ENCODE peak calls at places on chromosome 9, in four cellular contexts. V is Panc1, F is HepG2, Z is K562. D is an unnamed sample.

GRCh38 chr9:16459421-16460148 is 410.9 kb downstream of the BNC2 start:
- DNase-seq in F (no peak), Z (no peak), V (no peak), D (no peak)

GRCh38 chr9:96603305-96604004 is 16.2 kb downstream of the CDC14B start:
- DNase-seq in F (no peak), Z (no peak), V (no peak), D (no peak)

GRCh38 chr9:530681-531080 is 310.8 kb upstream of the DMRT1 start:
- DNase-seq in V (no peak), Z (no peak), F (no peak), D (peak)

GRCh38 chr9:37676411-37676830 is 25.7 kb downstream of the FRMPD1 start:
- DNase-seq in F (no peak), Z (no peak), V (no peak), D (no peak)

GRCh38 chr9:106350777-106351176 is 512.2 kb upstream of the ZNF462 start:
- DNase-seq in Z (no peak), V (no peak), F (no peak), D (no peak)

GRCh38 chr9:12648921-12649320 is 44.3 kb upstream of the TYRP1 start:
- DNase-seq in V (no peak), F (no peak), Z (no peak), D (no peak)

GRCh38 chr9:2809692-2810423 is 34.0 kb downstream of the PUM3 start:
- DNase-seq in F (peak), Z (no peak), V (no peak), D (no peak)

GRCh38 chr9:10566853-10567252 is 45.9 kb downstream of the PTPRD start:
- DNase-seq in V (no peak), F (peak), Z (no peak), D (no peak)

GRCh38 chr9:92341578-92341977 is 15.8 kb downstream of the CENPP start:
- DNase-seq in Z (no peak), V (no peak), F (no peak), D (no peak)

GRCh38 chr9:93183663-93184438 is at the start of gene WNK2:
- DNase-seq in V (no peak), F (no peak), Z (peak), D (no peak)

GRCh38 chr9:15482146-15482545 is 28.6 kb downstream of the PSIP1 start:
- DNase-seq in V (no peak), Z (no peak), F (no peak), D (no peak)

GRCh38 chr9:135507104-135508035 is 6.9 kb downstream of the MRPS2 start:
- DNase-seq in F (no peak), Z (no peak), V (no peak), D (no peak)

GRCh38 chr9:119868694-119869093 is 499.5 kb upstream of the BRINP1 start:
- DNase-seq in F (no peak), V (no peak), Z (no peak), D (no peak)

GRCh38 chr9:125483697-125484096 is 222.1 kb downstream of the GAPVD1 start:
- DNase-seq in V (no peak), F (no peak), Z (no peak), D (no peak)

GRCh38 chr9:95788486-95789110 is 86.9 kb upstream of the ERCC6L2 start:
- DNase-seq in Z (no peak), F (no peak), V (no peak), D (no peak)

GRCh38 chr9:113215142-113215541 is 5.9 kb downstream of the FKBP15 start:
- DNase-seq in V (no peak), Z (no peak), F (peak), D (peak)

GRCh38 chr9:89865981-89866380 is 261.2 kb downstream of the GADD45G start:
- DNase-seq in V (no peak), Z (no peak), F (no peak), D (no peak)

GRCh38 chr9:79623799-79624721 is 52.3 kb downstream of the TLE4 start:
- DNase-seq in Z (peak), F (peak), V (no peak), D (no peak)

GRCh38 chr9:131546336-131547084 is 1.2 kb downstream of the PRRT1B start:
- DNase-seq in Z (peak), F (peak), V (no peak), D (no peak)

GRCh38 chr9:36987409-36987808 is 46.7 kb downstream of the PAX5 start:
- DNase-seq in F (no peak), V (no peak), Z (no peak), D (no peak)

GRCh38 chr9:37719526-37719925 is 34.1 kb upstream of the TRMT10B start:
- DNase-seq in F (no peak), V (no peak), Z (no peak), D (no peak)

GRCh38 chr9:104820336-104820735 is 56.4 kb downstream of the NIPSNAP3B start:
- DNase-seq in F (no peak), Z (peak), V (no peak), D (no peak)

GRCh38 chr9:69582544-69583297 is 89.5 kb downstream of the APBA1 start:
- DNase-seq in F (no peak), V (no peak), Z (no peak), D (no peak)

GRCh38 chr9:133168432-133168831 is 4.7 kb upstream of the GBGT1 start:
- DNase-seq in V (peak), Z (no peak), F (no peak), D (no peak)

GRCh38 chr9:92762781-92763708 is 1.6 kb downstream of the BICD2 start:
- DNase-seq in V (no peak), Z (no peak), F (no peak), D (no peak)

GRCh38 chr9:71608825-71609452 is 159.4 kb downstream of the CEMIP2 start:
- DNase-seq in Z (no peak), F (peak), V (no peak), D (no peak)

GRCh38 chr9:74056023-74056422 is 441.1 kb upstream of the RORB start:
- DNase-seq in F (no peak), Z (no peak), V (no peak), D (no peak)

GRCh38 chr9:82333671-82334070 is 345.1 kb downstream of the SPATA31D1 start:
- DNase-seq in V (no peak), Z (no peak), F (no peak), D (no peak)

GRCh38 chr9:96777539-96777864 is 385 bp downstream of the ZNF510 start:
- DNase-seq in V (no peak), Z (no peak), F (no peak), D (no peak)

GRCh38 chr9:93118863-93119702 is 15.0 kb downstream of the NINJ1 start:
- DNase-seq in F (no peak), Z (no peak), V (no peak), D (no peak)

GRCh38 chr9:15430920-15431844 is 8.5 kb downstream of the SNAPC3 start:
- DNase-seq in F (no peak), Z (no peak), V (no peak), D (no peak)

GRCh38 chr9:112248722-112249121 is 73.6 kb upstream of the SUSD1 start:
- DNase-seq in V (no peak), F (no peak), Z (no peak), D (no peak)

GRCh38 chr9:128393171-128393761 is 22.1 kb downstream of the URM1 start:
- DNase-seq in F (no peak), V (no peak), Z (no peak), D (no peak)
- H3K27ac ChIP-seq in F (no peak), V (no peak), Z (no peak), D (no peak)

DNA sequence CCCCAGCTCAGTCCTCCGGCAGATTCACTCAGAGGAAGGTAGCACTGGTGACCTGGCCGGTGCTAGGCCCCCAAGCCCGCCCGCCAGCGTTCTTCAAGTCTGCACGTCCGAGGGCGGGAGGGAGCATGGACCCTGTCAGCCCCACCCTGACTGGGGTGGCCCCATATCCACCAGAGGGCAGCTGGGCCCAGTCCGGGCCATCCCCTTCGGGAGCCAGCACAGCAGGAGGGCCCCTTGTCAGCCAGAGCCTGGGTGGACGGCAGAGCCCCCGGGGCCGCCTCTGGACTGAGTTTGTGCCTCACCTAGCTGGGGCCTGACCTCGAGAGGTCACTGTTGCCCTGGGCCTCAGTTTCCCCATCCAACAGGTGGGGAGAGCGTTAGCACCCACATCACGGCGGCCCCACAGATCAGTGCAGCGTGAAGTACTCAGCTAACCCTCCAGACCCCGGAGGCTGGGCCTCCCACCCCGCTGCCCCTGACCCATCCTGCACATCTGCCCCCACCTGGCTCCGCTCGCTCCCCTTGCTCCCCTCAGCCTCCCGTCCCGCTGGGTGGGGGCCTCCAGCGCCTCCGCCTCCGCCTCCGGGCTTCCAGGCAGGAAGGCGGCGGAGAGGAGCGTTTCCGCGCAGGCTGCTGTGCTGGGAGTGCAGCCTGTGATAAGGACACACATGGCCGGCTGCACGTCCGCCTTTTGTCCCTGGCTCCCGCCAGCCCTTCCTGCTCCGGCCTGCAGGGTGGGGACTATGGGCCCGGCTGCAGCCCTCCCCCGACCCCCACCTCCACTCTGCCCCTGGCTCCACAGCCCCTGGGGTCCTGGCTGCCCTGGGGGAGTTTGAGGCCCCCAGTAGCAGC is 16.6 kb upstream of the EGFL7 start:
- DNase-seq in F (peak), V (no peak), Z (peak), D (no peak)
- TF ChIP-seq TCF7L2 in F (no peak), V (no peak), Z (no peak), D (no peak)

GRCh38 chr9:34521406-34522045 is 1.3 kb downstream of the ENHO start:
- DNase-seq in Z (no peak), V (no peak), F (no peak), D (no peak)

GRCh38 chr9:34522091-34522887 is 501 bp downstream of the ENHO start:
- DNase-seq in F (no peak), Z (no peak), V (no peak), D (no peak)

GRCh38 chr9:34520505-34521385 is 2.0 kb downstream of the ENHO start:
- DNase-seq in F (no peak), V (no peak), Z (no peak), D (no peak)

GRCh38 chr9:34524349-34524748 is 1.6 kb upstream of the ENHO start:
- DNase-seq in F (no peak), Z (no peak), V (no peak), D (no peak)

DNA sequence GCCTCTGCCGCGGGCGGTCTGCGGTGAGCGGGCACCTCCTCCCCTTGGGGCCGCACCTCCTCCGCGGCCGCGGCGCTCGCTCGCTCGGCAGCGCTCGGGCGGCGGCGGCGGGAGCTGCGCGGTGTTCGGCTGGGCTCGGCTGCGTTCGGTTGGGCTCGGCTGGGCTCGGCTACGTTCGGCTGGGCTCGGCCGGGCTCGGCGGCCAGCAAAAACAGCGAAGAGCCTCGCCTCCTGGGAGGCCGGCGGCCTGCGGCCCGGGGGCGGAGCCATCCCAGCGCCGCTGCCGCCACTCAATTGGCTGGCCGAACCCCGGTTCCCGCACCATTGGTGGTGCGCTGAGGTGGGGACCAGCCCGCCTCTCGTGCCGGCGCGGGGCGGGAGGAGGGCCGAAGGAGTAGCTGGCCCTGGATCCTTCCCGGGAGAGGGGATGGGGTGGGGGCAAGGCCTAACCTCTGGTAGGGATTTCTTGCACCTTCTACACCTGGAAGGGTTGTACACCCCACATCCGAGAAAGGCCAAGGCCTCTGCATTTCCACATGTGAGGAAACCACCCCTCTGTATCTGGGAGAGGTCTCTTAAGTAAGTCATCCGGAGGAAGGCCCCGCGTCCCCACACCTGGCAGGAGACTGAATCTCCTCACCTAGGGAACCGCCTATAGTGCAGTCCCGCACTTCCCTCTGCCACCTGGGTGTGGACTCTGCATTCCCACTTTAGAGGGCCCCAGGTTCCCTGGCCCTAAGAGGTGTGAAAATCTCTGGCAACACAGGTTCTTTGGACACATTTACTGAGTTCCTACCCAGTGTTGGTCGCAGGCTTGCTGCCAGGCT is at the start of gene ENHO:
- DNase-seq in Z (peak), V (no peak), F (peak), D (peak)
- H3K27ac ChIP-seq in Z (no peak), V (peak), F (no peak), D (no peak)

DNA sequence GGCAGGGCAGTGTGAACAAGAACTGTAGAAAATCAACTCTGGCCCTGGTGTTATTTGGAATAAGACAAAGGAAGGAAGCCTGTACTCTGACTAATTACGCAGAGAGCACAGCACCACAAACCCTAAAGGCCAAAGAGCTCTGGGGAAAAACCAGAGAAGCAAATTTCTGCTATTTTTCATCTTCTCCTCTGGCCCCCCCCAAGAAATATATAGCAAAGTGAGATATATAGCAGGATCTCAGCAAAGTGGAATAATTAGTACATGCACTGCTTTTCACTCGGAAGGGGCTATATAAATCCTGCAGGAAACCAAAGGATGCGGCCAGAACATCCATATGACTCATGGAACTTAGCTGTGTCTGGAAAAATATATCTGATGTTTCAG is 92.8 kb downstream of the GLDC start:
- DNase-seq in Z (no peak), V (no peak), F (no peak), D (no peak)
- TF ChIP-seq TCF7L2 in Z (no peak), V (no peak), F (no peak), D (no peak)

GRCh38 chr9:4973902-4974301 is 11.2 kb upstream of the JAK2 start:
- DNase-seq in V (no peak), Z (no peak), F (peak), D (no peak)
- H3K27ac ChIP-seq in V (no peak), Z (no peak), F (no peak), D (no peak)

GRCh38 chr9:88006511-88007290 is 32.4 kb upstream of the CDK20 start:
- DNase-seq in Z (no peak), F (no peak), V (no peak), D (no peak)

GRCh38 chr9:88007291-88007650 is 32.9 kb upstream of the CDK20 start:
- DNase-seq in F (no peak), V (no peak), Z (no peak), D (no peak)

GRCh38 chr9:88011005-88011766 is 36.9 kb upstream of the CDK20 start:
- DNase-seq in Z (no peak), V (no peak), F (no peak), D (no peak)

DNA sequence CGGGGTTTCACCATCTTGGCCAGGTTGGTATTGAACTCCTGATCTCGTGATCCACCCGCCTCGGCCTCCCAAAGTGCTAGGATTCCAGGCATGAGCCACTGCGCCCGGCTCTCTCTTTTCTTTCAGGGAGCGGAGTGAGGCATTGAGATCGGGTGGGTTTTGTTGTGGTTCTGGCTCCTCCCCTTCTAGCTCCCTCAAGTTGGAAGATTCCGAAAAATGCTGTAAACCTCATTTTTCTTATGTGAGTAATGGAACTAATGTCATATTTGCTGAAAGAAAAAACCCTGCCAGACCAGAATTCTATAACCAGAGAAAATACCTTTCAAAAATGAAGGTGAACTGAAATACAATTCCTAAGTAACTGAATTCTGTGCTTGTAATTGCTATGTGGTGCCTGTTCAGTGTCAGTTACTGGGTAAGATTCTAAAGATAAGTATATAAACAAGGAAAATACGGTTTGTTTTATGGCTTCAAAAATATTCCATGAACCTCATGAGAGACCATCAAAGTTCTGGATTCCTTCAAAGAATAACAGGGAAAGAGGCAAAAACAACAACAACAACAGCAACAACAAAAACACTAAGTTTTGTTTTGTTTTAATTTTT is 30.9 kb upstream of the CDK20 start:
- DNase-seq in F (no peak), V (no peak), Z (no peak), D (no peak)
- TF ChIP-seq TCF7L2 in F (no peak), V (no peak), Z (no peak), D (no peak)

GRCh38 chr9:121997791-121998190 is 95.3 kb downstream of the TTLL11 start:
- DNase-seq in V (no peak), Z (no peak), F (no peak), D (no peak)
- H3K27ac ChIP-seq in V (no peak), Z (no peak), F (no peak), D (no peak)